ENCODE peak calls at places on chromosome 2, in four cellular contexts. K is neural crest cell, X is upper lobe of right lung, J is astrocyte of the cerebellum. S is an unnamed sample.
A peak's percentile ranks its signal among the peaks of the same experiment; 100 is the strongest.

GRCh38 chr2:109185801-109186570 is 57.0 kb downstream of the SH3RF3 start:
- DNase-seq in K (no peak), X (no peak), J (no peak), S (no peak)

GRCh38 chr2:106867231-106867943 is 18.6 kb downstream of the ST6GAL2 start:
- DNase-seq in K (no peak), X (no peak), J (no peak), S (no peak)

GRCh38 chr2:96824079-96824870 is 8.2 kb downstream of the CNNM3 start:
- DNase-seq in K (no peak), X (no peak), J (peak; percentile 57), S (no peak)

GRCh38 chr2:64840419-64840818 is 148.8 kb upstream of the SLC1A4 start:
- DNase-seq in K (no peak), X (no peak), J (no peak), S (no peak)

GRCh38 chr2:120441744-120442471 is 96.0 kb downstream of the INHBB start:
- DNase-seq in K (peak; percentile 39), X (peak; percentile 85), J (peak; percentile 5), S (no peak)

GRCh38 chr2:20723543-20723942 is 56.6 kb downstream of the GDF7 start:
- DNase-seq in K (no peak), X (no peak), J (no peak), S (no peak)

GRCh38 chr2:44291281-44292248 is 16.3 kb downstream of the SLC3A1 start:
- DNase-seq in K (no peak), X (peak; percentile 70), J (peak; percentile 19), S (no peak)

GRCh38 chr2:46548103-46548486 is 68.7 kb downstream of the TMEM247 start:
- DNase-seq in K (no peak), X (peak; percentile 71), J (no peak), S (no peak)

GRCh38 chr2:160433466-160434172 is 60.0 kb downstream of the RBMS1 start:
- DNase-seq in K (no peak), X (no peak), J (no peak), S (no peak)

GRCh38 chr2:182890773-182891381 is 24.4 kb upstream of the FRZB start:
- DNase-seq in K (no peak), X (no peak), J (no peak), S (no peak)

GRCh38 chr2:64036343-64036742 is 17.1 kb upstream of the VPS54 start:
- DNase-seq in K (no peak), X (no peak), J (no peak), S (no peak)

GRCh38 chr2:134738150-134738865 is 19.5 kb upstream of the TMEM163 start:
- DNase-seq in K (no peak), X (no peak), J (peak; percentile 44), S (no peak)

GRCh38 chr2:135985826-135986393 is 484 bp upstream of the DARS1 start:
- DNase-seq in K (no peak), X (no peak), J (no peak), S (no peak)

GRCh38 chr2:62603154-62603712 is 97.2 kb upstream of the TMEM17 start:
- DNase-seq in K (no peak), X (no peak), J (no peak), S (no peak)

GRCh38 chr2:118645891-118646290 is 201.6 kb downstream of the EN1 start:
- DNase-seq in K (no peak), X (no peak), J (no peak), S (no peak)

GRCh38 chr2:28941008-28941407 is 40.1 kb upstream of the TOGARAM2 start:
- DNase-seq in K (no peak), X (no peak), J (no peak), S (no peak)

GRCh38 chr2:163553601-163554000 is 182.2 kb downstream of the FIGN start:
- DNase-seq in K (no peak), X (no peak), J (peak; percentile 51), S (no peak)

GRCh38 chr2:207676827-207677354 is 34.5 kb upstream of the CCNYL1 start:
- DNase-seq in K (no peak), X (no peak), J (peak; percentile 71), S (no peak)

GRCh38 chr2:56130463-56131070 is 53.2 kb upstream of the CCDC85A start:
- DNase-seq in K (no peak), X (no peak), J (peak; percentile 40), S (no peak)

GRCh38 chr2:231680992-231681852 is 27.1 kb upstream of the PTMA start:
- DNase-seq in K (peak; percentile 86), X (peak; percentile 95), J (no peak), S (peak; percentile 91)

GRCh38 chr2:10137053-10137843 is 14.7 kb downstream of the RRM2 start:
- DNase-seq in K (no peak), X (no peak), J (no peak), S (no peak)

GRCh38 chr2:52594036-52594435 is 1173.6 kb upstream of the CHAC2 start:
- DNase-seq in K (no peak), X (no peak), J (peak; percentile 5), S (no peak)

GRCh38 chr2:54538537-54538936 is 82.4 kb downstream of the SPTBN1 start:
- DNase-seq in K (no peak), X (no peak), J (no peak), S (no peak)

GRCh38 chr2:164538250-164538866 is 82.9 kb downstream of the GRB14 start:
- DNase-seq in K (no peak), X (no peak), J (peak; percentile 23), S (no peak)

GRCh38 chr2:188403676-188404075 is 112.0 kb downstream of the GULP1 start:
- DNase-seq in K (no peak), X (no peak), J (no peak), S (no peak)

GRCh38 chr2:96156926-96157648 is 11.8 kb upstream of the DUSP2 start:
- DNase-seq in K (no peak), X (peak; percentile 60), J (no peak), S (no peak)

GRCh38 chr2:189363559-189363958 is 77.7 kb upstream of the WDR75 start:
- DNase-seq in K (no peak), X (no peak), J (no peak), S (no peak)

GRCh38 chr2:148194882-148195281 is 174.0 kb downstream of the MBD5 start:
- DNase-seq in K (no peak), X (no peak), J (no peak), S (no peak)
- TF ChIP-seq CTCF in K (no peak), X (no peak), J (no peak), S (no peak)

DNA sequence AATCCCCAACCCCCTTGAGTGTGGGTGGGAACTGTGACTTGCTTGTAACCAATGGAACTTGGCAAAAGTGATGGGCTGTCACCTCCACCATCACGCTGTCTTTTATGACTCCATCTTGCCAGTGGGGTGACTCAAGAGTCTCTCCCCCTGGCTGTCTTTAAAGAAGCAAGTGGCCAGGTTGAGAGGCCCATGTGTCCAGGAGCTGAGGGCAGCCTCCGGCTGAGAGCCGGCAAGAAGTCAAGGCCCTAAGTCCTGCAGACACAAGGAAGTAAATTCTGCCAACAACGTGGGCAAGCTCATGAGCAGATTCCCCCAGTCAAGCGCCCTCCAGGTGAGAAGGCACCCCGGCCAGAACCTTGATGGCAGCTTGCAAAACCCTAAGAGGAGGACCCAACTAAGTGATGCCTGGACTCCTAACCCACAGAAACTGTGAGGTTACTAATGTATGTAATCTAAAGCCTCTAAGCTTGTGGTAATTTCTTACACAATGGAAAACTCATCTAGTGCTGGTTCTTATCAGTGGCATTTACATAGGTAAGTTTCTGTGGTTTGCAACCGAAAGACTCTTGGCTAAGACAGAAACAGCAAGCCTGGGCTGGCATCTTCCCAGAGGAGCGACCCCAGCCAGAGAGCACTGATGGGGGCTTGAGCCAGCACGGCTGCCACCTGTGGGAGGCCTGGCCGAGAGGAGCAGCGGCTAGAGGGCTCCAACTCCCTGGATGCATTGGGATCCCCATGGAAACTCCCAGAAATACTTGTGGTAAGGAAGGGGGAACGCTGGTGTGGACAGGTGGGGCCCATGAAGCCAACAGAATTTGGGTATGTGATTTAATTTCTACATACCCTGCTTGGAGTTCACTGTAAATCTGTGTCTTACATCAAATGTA is 49.3 kb downstream of the CIB4 start:
- DNase-seq in K (no peak), X (peak; percentile 51), J (no peak), S (peak; percentile 67)
- TF ChIP-seq CTCF in K (no peak), X (no peak), J (no peak), S (no peak)

GRCh38 chr2:200472853-200473464 is 36.9 kb downstream of the KCTD18 start:
- DNase-seq in K (no peak), X (no peak), J (no peak), S (no peak)

GRCh38 chr2:200467806-200468686 is 41.8 kb downstream of the KCTD18 start:
- DNase-seq in K (no peak), X (no peak), J (no peak), S (no peak)

GRCh38 chr2:200469708-200470600 is 39.9 kb downstream of the KCTD18 start:
- DNase-seq in K (no peak), X (no peak), J (no peak), S (no peak)

GRCh38 chr2:200471928-200472645 is 37.8 kb downstream of the KCTD18 start:
- DNase-seq in K (no peak), X (no peak), J (no peak), S (no peak)

GRCh38 chr2:200471324-200471848 is 38.5 kb downstream of the KCTD18 start:
- DNase-seq in K (no peak), X (no peak), J (no peak), S (no peak)
- TF ChIP-seq CTCF in K (peak; percentile 65), X (peak; percentile 44), J (peak; percentile 59), S (peak; percentile 66)

GRCh38 chr2:170361359-170361936 is 183.5 kb downstream of the MYO3B start:
- DNase-seq in K (peak; percentile 66), X (no peak), J (peak; percentile 26), S (no peak)
- TF ChIP-seq CTCF in K (peak; percentile 79), X (peak; percentile 70), J (peak; percentile 80), S (peak; percentile 76)

S was measured in osteocyte.